ENCODE peak calls at places on chromosome 2, in nine cellular contexts. C is dorsolateral prefrontal cortex, D is HCT116, R is endodermal cell, G is PC-9, Q is body of pancreas, W is RWPE1, F is fibroblast of mammary gland, K is Calu3. B is an unnamed sample.

GRCh38 chr2:172340394-172340793 is 87.0 kb upstream of the ITGA6 start:
- DNase-seq in C (no peak), D (no peak), R (no peak), G (no peak), Q (no peak), W (no peak), F (no peak), K (no peak), B (no peak)

GRCh38 chr2:10500601-10501361 is 52.7 kb upstream of the ODC1 start:
- DNase-seq in C (no peak), D (no peak), R (no peak), G (no peak), Q (no peak), W (peak), F (no peak), K (no peak), B (no peak)

GRCh38 chr2:27572998-27573429 is 9.8 kb upstream of the ZNF512 start:
- DNase-seq in C (no peak), D (no peak), R (no peak), G (no peak), Q (no peak), W (no peak), F (no peak), K (no peak), B (peak)

GRCh38 chr2:95231723-95232122 is 24.4 kb downstream of the ZNF892 start:
- DNase-seq in C (peak), D (peak), R (peak), G (peak), Q (peak), W (peak), F (peak), K (peak), B (no peak)

GRCh38 chr2:83342860-83343329 is 1116.2 kb downstream of the SUCLG1 start:
- DNase-seq in C (no peak), D (no peak), R (no peak), G (no peak), Q (no peak), W (no peak), F (no peak), K (no peak), B (no peak)

GRCh38 chr2:169815849-169816248 is 8.9 kb downstream of the METTL5 start:
- DNase-seq in C (no peak), D (no peak), R (no peak), G (peak), Q (no peak), W (peak), F (peak), K (no peak), B (no peak)

GRCh38 chr2:126891681-126892500 is 6.8 kb upstream of the TEX51 start:
- DNase-seq in C (peak), D (no peak), R (peak), G (no peak), Q (peak), W (no peak), F (no peak), K (no peak), B (peak)

GRCh38 chr2:172285010-172285621 is 142.3 kb upstream of the ITGA6 start:
- DNase-seq in C (no peak), D (no peak), R (peak), G (no peak), Q (peak), W (peak), F (peak), K (no peak), B (no peak)

GRCh38 chr2:150520887-150521664 is 33.6 kb upstream of the RND3 start:
- DNase-seq in C (no peak), D (no peak), R (no peak), G (no peak), Q (no peak), W (peak), F (peak), K (peak), B (no peak)

GRCh38 chr2:211766689-211767088 is 771.9 kb downstream of the ERBB4 start:
- DNase-seq in C (no peak), D (no peak), R (peak), G (peak), Q (peak), W (peak), F (no peak), K (peak), B (no peak)

GRCh38 chr2:234710066-234710465 is 213.2 kb upstream of the ARL4C start:
- DNase-seq in C (no peak), D (no peak), R (no peak), G (no peak), Q (no peak), W (no peak), F (no peak), K (no peak), B (peak)
- TF ChIP-seq CTCF in C (no peak), D (no peak), R (no peak), G (no peak), Q (no peak), W (no peak), F (no peak), K (no peak), B (no peak)

GRCh38 chr2:11682590-11682915 is 12.6 kb upstream of the NTSR2 start:
- DNase-seq in C (no peak), D (no peak), R (no peak), G (no peak), Q (no peak), W (no peak), F (no peak), K (no peak), B (no peak)

GRCh38 chr2:11681722-11682589 is 12.0 kb upstream of the NTSR2 start:
- DNase-seq in C (peak), D (peak), R (peak), G (no peak), Q (peak), W (peak), F (no peak), K (peak), B (no peak)

GRCh38 chr2:11683966-11684365 is 14.0 kb upstream of the NTSR2 start:
- DNase-seq in C (no peak), D (no peak), R (peak), G (no peak), Q (no peak), W (no peak), F (no peak), K (no peak), B (no peak)

GRCh38 chr2:11684894-11685460 is 15.0 kb upstream of the NTSR2 start:
- DNase-seq in C (no peak), D (no peak), R (peak), G (no peak), Q (no peak), W (no peak), F (no peak), K (no peak), B (no peak)

DNA sequence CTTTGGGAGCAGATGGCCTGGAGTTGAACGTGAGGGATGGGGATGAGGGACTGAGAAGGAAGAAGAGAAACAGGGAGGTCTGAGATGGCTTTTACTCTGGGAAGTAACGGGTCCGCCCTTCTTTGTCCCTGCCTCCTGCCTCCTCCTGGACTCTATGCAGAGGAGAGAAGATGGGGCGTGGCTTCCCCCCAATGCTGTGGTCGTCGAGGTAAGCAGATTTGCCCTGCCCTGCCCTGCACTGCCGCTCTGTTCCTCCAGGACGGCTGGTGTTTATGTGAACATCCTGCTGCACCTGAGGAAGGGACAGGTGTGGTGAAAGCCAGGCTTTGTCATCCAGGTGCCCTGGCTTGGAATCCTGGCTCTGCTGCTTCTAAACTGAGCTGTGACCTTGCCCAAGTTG is 13.5 kb upstream of the NTSR2 start:
- DNase-seq in C (no peak), D (no peak), R (peak), G (no peak), Q (no peak), W (no peak), F (peak), K (no peak), B (no peak)
- TF ChIP-seq CTCF in C (no peak), D (no peak), R (peak), G (no peak), Q (no peak), W (no peak), F (no peak), K (no peak), B (no peak)

GRCh38 chr2:234548720-234549420 is 52.0 kb upstream of the ARL4C start:
- DNase-seq in C (no peak), D (no peak), R (peak), G (no peak), Q (peak), W (no peak), F (peak), K (no peak), B (no peak)
- TF ChIP-seq CTCF in C (no peak), D (no peak), R (no peak), G (no peak), Q (no peak), W (no peak), F (no peak), K (no peak), B (no peak)

GRCh38 chr2:230809677-230810251 is 55.0 kb upstream of the ITM2C start:
- DNase-seq in C (no peak), D (no peak), R (no peak), G (no peak), Q (no peak), W (no peak), F (no peak), K (no peak), B (no peak)
- TF ChIP-seq CTCF in C (no peak), D (no peak), R (peak), G (peak), Q (no peak), W (peak), F (peak), K (no peak), B (peak)

DNA sequence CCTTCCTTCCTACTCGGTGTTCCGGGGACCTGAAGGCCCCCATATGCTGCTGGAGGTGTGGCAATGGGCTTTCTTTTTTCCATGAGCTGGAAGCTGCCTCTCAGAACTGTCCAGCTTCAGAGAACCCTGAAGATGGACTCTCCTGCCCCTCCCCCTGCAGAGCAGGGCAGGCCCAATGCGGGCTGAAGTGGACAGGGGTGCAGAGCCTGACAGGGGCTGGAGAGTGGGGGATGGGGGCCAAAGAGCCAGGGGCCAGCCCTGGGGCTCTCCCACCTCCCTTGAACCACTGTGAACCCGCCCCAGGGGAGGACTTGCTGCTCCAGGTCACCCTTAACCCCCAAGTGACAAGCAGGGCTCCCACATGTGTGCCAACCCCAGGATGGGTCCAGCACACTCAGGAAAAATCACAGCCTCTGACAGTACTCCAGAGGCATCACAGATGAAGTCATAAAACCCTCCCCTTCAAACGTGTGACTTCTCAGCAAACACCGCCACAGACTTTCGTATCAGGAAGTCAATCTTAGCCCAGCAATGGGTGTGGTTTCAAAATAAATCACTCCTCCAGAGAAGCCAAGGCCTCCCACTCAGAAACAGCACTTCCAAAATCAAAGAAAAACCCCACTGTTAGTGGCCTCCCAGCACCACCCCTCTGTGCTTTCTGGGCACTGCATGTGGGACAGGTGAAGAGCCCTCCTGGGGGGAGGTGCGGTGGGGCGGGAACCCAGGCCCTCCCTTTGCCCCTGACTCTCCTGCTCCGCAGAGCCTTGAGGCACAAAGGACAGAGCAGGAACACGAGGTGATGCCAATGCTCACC is 135.8 kb downstream of the HDAC4 start:
- DNase-seq in C (no peak), D (peak), R (no peak), G (peak), Q (peak), W (no peak), F (peak), K (peak), B (peak)
- TF ChIP-seq CTCF in C (no peak), D (no peak), R (no peak), G (no peak), Q (no peak), W (no peak), F (no peak), K (no peak), B (no peak)

GRCh38 chr2:237432484-237433092 is 18.6 kb upstream of the COL6A3 start:
- DNase-seq in C (no peak), D (peak), R (peak), G (peak), Q (peak), W (peak), F (peak), K (peak), B (peak)
- TF ChIP-seq CTCF in C (no peak), D (no peak), R (peak), G (no peak), Q (no peak), W (no peak), F (peak), K (no peak), B (peak)